ENCODE peak calls at places on chromosomes 4 and X, in nine cellular contexts. One of them, this sample, is unnamed.

GRCh38 chr4:98517444-98518021 is 140.9 kb downstream of the TSPAN5 start:
- DNase-seq in A549: no peak
- DNase-seq in stomach: no peak
- DNase-seq in GM12878: no peak
- DNase-seq in transverse colon: no peak
- DNase-seq in ovary: no peak
- DNase-seq in H1: no peak
- DNase-seq in suprapubic skin: no peak
- DNase-seq in sigmoid colon: no peak
- DNase-seq in this sample: peak

GRCh38 chr4:82489987-82490386 is 59.6 kb downstream of the ENOPH1 start:
- DNase-seq in A549: no peak
- DNase-seq in stomach: no peak
- DNase-seq in GM12878: no peak
- DNase-seq in transverse colon: no peak
- DNase-seq in ovary: no peak
- DNase-seq in H1: no peak
- DNase-seq in suprapubic skin: no peak
- DNase-seq in sigmoid colon: no peak
- DNase-seq in this sample: peak

GRCh38 chrX:24334473-24334872 is 20.6 kb upstream of the SUPT20HL2 start:
- DNase-seq in A549: no peak
- DNase-seq in stomach: no peak
- DNase-seq in GM12878: no peak
- DNase-seq in transverse colon: no peak
- DNase-seq in ovary: no peak
- DNase-seq in H1: no peak
- DNase-seq in suprapubic skin: no peak
- DNase-seq in sigmoid colon: no peak
- DNase-seq in this sample: no peak

GRCh38 chrX:9562851-9563250 is 98.0 kb downstream of the TBL1X start:
- DNase-seq in A549: peak
- DNase-seq in stomach: no peak
- DNase-seq in GM12878: no peak
- DNase-seq in transverse colon: no peak
- DNase-seq in ovary: peak
- DNase-seq in H1: no peak
- DNase-seq in suprapubic skin: no peak
- DNase-seq in sigmoid colon: no peak
- DNase-seq in this sample: no peak

GRCh38 chrX:5870238-5870637 is 358.4 kb downstream of the NLGN4X start:
- DNase-seq in A549: no peak
- DNase-seq in stomach: no peak
- DNase-seq in GM12878: no peak
- DNase-seq in transverse colon: no peak
- DNase-seq in ovary: no peak
- DNase-seq in H1: no peak
- DNase-seq in suprapubic skin: no peak
- DNase-seq in sigmoid colon: no peak
- DNase-seq in this sample: no peak

GRCh38 chr4:98610926-98611325 is 47.5 kb downstream of the TSPAN5 start:
- DNase-seq in A549: no peak
- DNase-seq in stomach: no peak
- DNase-seq in GM12878: no peak
- DNase-seq in transverse colon: no peak
- DNase-seq in ovary: no peak
- DNase-seq in H1: no peak
- DNase-seq in suprapubic skin: no peak
- DNase-seq in sigmoid colon: no peak
- DNase-seq in this sample: no peak

GRCh38 chrX:69070949-69071650 is 94.2 kb downstream of the PJA1 start:
- DNase-seq in A549: no peak
- DNase-seq in stomach: no peak
- DNase-seq in GM12878: no peak
- DNase-seq in transverse colon: peak
- DNase-seq in ovary: peak
- DNase-seq in H1: no peak
- DNase-seq in suprapubic skin: peak
- DNase-seq in sigmoid colon: peak
- DNase-seq in this sample: no peak

GRCh38 chr4:151199496-151200190 is 77.3 kb upstream of the PRSS48 start:
- DNase-seq in A549: no peak
- DNase-seq in stomach: no peak
- DNase-seq in GM12878: no peak
- DNase-seq in transverse colon: no peak
- DNase-seq in ovary: no peak
- DNase-seq in H1: no peak
- DNase-seq in suprapubic skin: no peak
- DNase-seq in sigmoid colon: no peak
- DNase-seq in this sample: peak

GRCh38 chr4:139436122-139436521 is 17.8 kb upstream of the RAB33B start:
- DNase-seq in A549: no peak
- DNase-seq in stomach: no peak
- DNase-seq in GM12878: no peak
- DNase-seq in transverse colon: no peak
- DNase-seq in ovary: peak
- DNase-seq in H1: no peak
- DNase-seq in suprapubic skin: no peak
- DNase-seq in sigmoid colon: no peak
- DNase-seq in this sample: no peak

GRCh38 chrX:20514358-20514757 is 247.6 kb upstream of the RPS6KA3 start:
- DNase-seq in A549: peak
- DNase-seq in stomach: no peak
- DNase-seq in GM12878: no peak
- DNase-seq in transverse colon: no peak
- DNase-seq in ovary: no peak
- DNase-seq in H1: no peak
- DNase-seq in suprapubic skin: no peak
- DNase-seq in sigmoid colon: no peak
- DNase-seq in this sample: no peak

GRCh38 chr4:110637408-110638131 is 14.7 kb upstream of the PITX2 start:
- DNase-seq in A549: no peak
- DNase-seq in stomach: no peak
- DNase-seq in GM12878: no peak
- DNase-seq in transverse colon: no peak
- DNase-seq in ovary: no peak
- DNase-seq in H1: no peak
- DNase-seq in suprapubic skin: no peak
- DNase-seq in sigmoid colon: no peak
- DNase-seq in this sample: no peak

GRCh38 chr4:151304226-151304625 is 21.2 kb downstream of the SH3D19 start:
- DNase-seq in A549: no peak
- DNase-seq in stomach: no peak
- DNase-seq in GM12878: no peak
- DNase-seq in transverse colon: no peak
- DNase-seq in ovary: no peak
- DNase-seq in H1: no peak
- DNase-seq in suprapubic skin: no peak
- DNase-seq in sigmoid colon: no peak
- DNase-seq in this sample: peak

GRCh38 chrX:12581546-12581945 is 209.7 kb upstream of the PRPS2 start:
- DNase-seq in A549: no peak
- DNase-seq in stomach: no peak
- DNase-seq in GM12878: no peak
- DNase-seq in transverse colon: no peak
- DNase-seq in ovary: no peak
- DNase-seq in H1: no peak
- DNase-seq in suprapubic skin: no peak
- DNase-seq in sigmoid colon: no peak
- DNase-seq in this sample: no peak

GRCh38 chrX:45191820-45192409 is 8.8 kb downstream of the DIPK2B start:
- DNase-seq in A549: no peak
- DNase-seq in stomach: no peak
- DNase-seq in GM12878: no peak
- DNase-seq in transverse colon: no peak
- DNase-seq in ovary: no peak
- DNase-seq in H1: no peak
- DNase-seq in suprapubic skin: no peak
- DNase-seq in sigmoid colon: no peak
- DNase-seq in this sample: no peak

GRCh38 chr4:182486895-182487294 is 243.7 kb downstream of the TENM3 start:
- DNase-seq in A549: no peak
- DNase-seq in stomach: no peak
- DNase-seq in GM12878: no peak
- DNase-seq in transverse colon: no peak
- DNase-seq in ovary: no peak
- DNase-seq in H1: no peak
- DNase-seq in suprapubic skin: no peak
- DNase-seq in sigmoid colon: no peak
- DNase-seq in this sample: no peak

GRCh38 chr4:164204434-164204833 is 549.5 kb upstream of the SMIM31 start:
- DNase-seq in A549: no peak
- DNase-seq in stomach: no peak
- DNase-seq in GM12878: no peak
- DNase-seq in transverse colon: no peak
- DNase-seq in ovary: no peak
- DNase-seq in H1: no peak
- DNase-seq in suprapubic skin: no peak
- DNase-seq in sigmoid colon: no peak
- DNase-seq in this sample: no peak

GRCh38 chrX:11242704-11243103 is 50.5 kb upstream of the AMELX start:
- DNase-seq in A549: no peak
- DNase-seq in stomach: no peak
- DNase-seq in GM12878: no peak
- DNase-seq in transverse colon: no peak
- DNase-seq in ovary: no peak
- DNase-seq in H1: no peak
- DNase-seq in suprapubic skin: no peak
- DNase-seq in sigmoid colon: no peak
- DNase-seq in this sample: no peak
- TF ChIP-seq EP300 in A549: no peak
- TF ChIP-seq EP300 in stomach: no peak
- TF ChIP-seq EP300 in GM12878: no peak
- TF ChIP-seq EP300 in transverse colon: no peak
- TF ChIP-seq EP300 in ovary: no peak
- TF ChIP-seq EP300 in H1: no peak
- TF ChIP-seq EP300 in suprapubic skin: no peak
- TF ChIP-seq EP300 in sigmoid colon: no peak
- TF ChIP-seq EP300 in this sample: no peak

GRCh38 chr4:7719354-7720174 is 220.1 kb downstream of the AFAP1 start:
- DNase-seq in A549: peak
- DNase-seq in stomach: peak
- DNase-seq in GM12878: no peak
- DNase-seq in transverse colon: peak
- DNase-seq in ovary: peak
- DNase-seq in H1: peak
- DNase-seq in suprapubic skin: no peak
- DNase-seq in sigmoid colon: no peak
- DNase-seq in this sample: no peak
- TF ChIP-seq EP300 in A549: no peak
- TF ChIP-seq EP300 in stomach: no peak
- TF ChIP-seq EP300 in GM12878: no peak
- TF ChIP-seq EP300 in transverse colon: no peak
- TF ChIP-seq EP300 in ovary: no peak
- TF ChIP-seq EP300 in H1: no peak
- TF ChIP-seq EP300 in suprapubic skin: no peak
- TF ChIP-seq EP300 in sigmoid colon: no peak
- TF ChIP-seq EP300 in this sample: no peak

DNA sequence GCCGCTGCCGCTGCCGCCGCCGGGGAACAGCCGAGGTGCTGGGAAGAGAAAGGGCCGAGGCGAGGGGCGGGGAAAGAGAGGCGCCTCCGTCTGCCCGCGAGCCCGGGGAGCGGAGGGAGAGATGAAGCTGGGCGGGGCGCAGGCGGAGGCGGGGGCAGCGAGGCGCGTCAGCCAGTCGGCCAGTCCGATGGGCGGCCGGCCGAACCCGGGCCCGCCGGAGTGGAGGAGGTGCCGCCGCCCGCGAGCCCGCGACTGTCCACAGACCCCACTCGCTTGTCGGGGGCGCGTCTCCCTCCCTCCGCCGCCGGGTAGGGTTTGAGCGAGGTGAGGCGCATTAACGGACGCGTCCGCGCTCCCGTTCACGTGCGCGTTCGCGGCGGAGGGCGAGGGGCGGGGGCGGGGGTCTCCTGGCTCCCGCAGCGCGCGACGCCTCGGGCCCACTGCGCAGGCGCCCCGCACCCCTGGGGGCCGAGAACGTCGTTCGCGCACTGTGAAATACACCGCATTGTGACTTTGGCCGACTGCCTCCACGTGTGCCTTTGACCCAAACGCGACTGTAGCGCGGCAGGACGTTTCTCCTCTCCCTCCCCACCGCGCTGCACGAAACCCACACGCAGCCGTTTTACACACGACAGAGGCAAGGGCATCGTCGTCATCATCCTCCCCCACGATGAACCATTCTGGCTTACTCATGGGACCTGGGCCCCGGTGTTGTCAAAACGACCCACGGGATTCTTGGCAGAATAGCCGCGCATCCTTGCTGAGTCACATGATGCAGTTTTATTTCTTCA is at the start of gene NUDT11:
- DNase-seq in A549: peak
- DNase-seq in stomach: peak
- DNase-seq in GM12878: no peak
- DNase-seq in transverse colon: peak
- DNase-seq in ovary: peak
- DNase-seq in H1: no peak
- DNase-seq in suprapubic skin: no peak
- DNase-seq in sigmoid colon: peak
- DNase-seq in this sample: no peak
- TF ChIP-seq EP300 in A549: no peak
- TF ChIP-seq EP300 in stomach: no peak
- TF ChIP-seq EP300 in GM12878: no peak
- TF ChIP-seq EP300 in transverse colon: no peak
- TF ChIP-seq EP300 in ovary: no peak
- TF ChIP-seq EP300 in H1: no peak
- TF ChIP-seq EP300 in suprapubic skin: no peak
- TF ChIP-seq EP300 in sigmoid colon: no peak
- TF ChIP-seq EP300 in this sample: no peak

GRCh38 chrX:93695981-93696380 is 22.0 kb downstream of the FAM133A start:
- DNase-seq in A549: no peak
- DNase-seq in stomach: no peak
- DNase-seq in GM12878: no peak
- DNase-seq in transverse colon: no peak
- DNase-seq in ovary: no peak
- DNase-seq in H1: no peak
- DNase-seq in suprapubic skin: no peak
- DNase-seq in sigmoid colon: no peak
- DNase-seq in this sample: no peak
- TF ChIP-seq EP300 in A549: no peak
- TF ChIP-seq EP300 in stomach: no peak
- TF ChIP-seq EP300 in GM12878: no peak
- TF ChIP-seq EP300 in transverse colon: no peak
- TF ChIP-seq EP300 in ovary: no peak
- TF ChIP-seq EP300 in H1: no peak
- TF ChIP-seq EP300 in suprapubic skin: no peak
- TF ChIP-seq EP300 in sigmoid colon: no peak
- TF ChIP-seq EP300 in this sample: no peak

GRCh38 chr4:100421356-100421978 is 96.4 kb downstream of the EMCN start:
- DNase-seq in A549: peak
- DNase-seq in stomach: no peak
- DNase-seq in GM12878: no peak
- DNase-seq in transverse colon: no peak
- DNase-seq in ovary: no peak
- DNase-seq in H1: no peak
- DNase-seq in suprapubic skin: no peak
- DNase-seq in sigmoid colon: no peak
- DNase-seq in this sample: no peak
- TF ChIP-seq EP300 in A549: no peak
- TF ChIP-seq EP300 in stomach: no peak
- TF ChIP-seq EP300 in GM12878: no peak
- TF ChIP-seq EP300 in transverse colon: no peak
- TF ChIP-seq EP300 in ovary: no peak
- TF ChIP-seq EP300 in H1: no peak
- TF ChIP-seq EP300 in suprapubic skin: no peak
- TF ChIP-seq EP300 in sigmoid colon: no peak
- TF ChIP-seq EP300 in this sample: no peak

GRCh38 chrX:132612990-132613564 is 124.2 kb upstream of the MBNL3 start:
- DNase-seq in A549: no peak
- DNase-seq in stomach: peak
- DNase-seq in GM12878: no peak
- DNase-seq in transverse colon: peak
- DNase-seq in ovary: peak
- DNase-seq in H1: no peak
- DNase-seq in suprapubic skin: no peak
- DNase-seq in sigmoid colon: no peak
- DNase-seq in this sample: no peak
- TF ChIP-seq EP300 in A549: no peak
- TF ChIP-seq EP300 in stomach: no peak
- TF ChIP-seq EP300 in GM12878: no peak
- TF ChIP-seq EP300 in transverse colon: no peak
- TF ChIP-seq EP300 in ovary: no peak
- TF ChIP-seq EP300 in H1: no peak
- TF ChIP-seq EP300 in suprapubic skin: no peak
- TF ChIP-seq EP300 in sigmoid colon: no peak
- TF ChIP-seq EP300 in this sample: no peak

This sample was measured in esophagus muscularis mucosa.